ENCODE peak calls at places on chromosomes 2 and 18, in ten cellular contexts. E, S, F, W, V, D, Z, H, Y and M are unnamed samples.

GRCh38 chr2:75528221-75528977 is 32.3 kb downstream of the EVA1A start:
- DNase-seq in E (no peak), S (peak; percentile 57), F (no peak), W (no peak), V (peak; percentile 73), D (no peak), Z (no peak), H (no peak), Y (peak; percentile 95), M (no peak)

GRCh38 chr18:3773303-3773702 is 323.3 kb downstream of the TGIF1 start:
- DNase-seq in E (no peak), S (no peak), F (no peak), W (no peak), V (no peak), D (no peak), Z (no peak), H (no peak), Y (no peak), M (no peak)

GRCh38 chr2:11156396-11157075 is 1.3 kb downstream of the SLC66A3 start:
- DNase-seq in E (no peak), S (no peak), F (no peak), W (no peak), V (no peak), D (no peak), Z (no peak), H (no peak), Y (no peak), M (no peak)

GRCh38 chr2:166417669-166418068 is 41.9 kb upstream of the SCN9A start:
- DNase-seq in E (no peak), S (no peak), F (peak; percentile 4), W (peak; percentile 54), V (peak; percentile 46), D (no peak), Z (no peak), H (no peak), Y (peak; percentile 55), M (no peak)

GRCh38 chr2:236380051-236380612 is 115.9 kb upstream of the ASB18 start:
- DNase-seq in E (no peak), S (no peak), F (no peak), W (no peak), V (no peak), D (no peak), Z (no peak), H (no peak), Y (no peak), M (no peak)

GRCh38 chr2:236565879-236566402 is 3.7 kb upstream of the ACKR3 start:
- DNase-seq in E (no peak), S (no peak), F (no peak), W (no peak), V (no peak), D (no peak), Z (no peak), H (no peak), Y (no peak), M (no peak)

GRCh38 chr2:163465440-163465839 is 270.4 kb downstream of the FIGN start:
- DNase-seq in E (no peak), S (no peak), F (no peak), W (no peak), V (no peak), D (no peak), Z (no peak), H (no peak), Y (peak; percentile 3), M (no peak)

GRCh38 chr2:101802329-101802728 is 104.8 kb downstream of the MAP4K4 start:
- DNase-seq in E (no peak), S (no peak), F (peak; percentile 31), W (no peak), V (no peak), D (no peak), Z (no peak), H (no peak), Y (peak; percentile 30), M (no peak)

GRCh38 chr2:240832816-240833497 is 12.9 kb upstream of the KIF1A start:
- DNase-seq in E (no peak), S (no peak), F (no peak), W (no peak), V (no peak), D (no peak), Z (no peak), H (no peak), Y (no peak), M (no peak)

GRCh38 chr2:233817305-233817980 is 36.9 kb downstream of the HJURP start:
- DNase-seq in E (no peak), S (no peak), F (no peak), W (no peak), V (no peak), D (no peak), Z (no peak), H (no peak), Y (no peak), M (no peak)

GRCh38 chr2:16073921-16074425 is 133.6 kb downstream of the MYCN start:
- DNase-seq in E (no peak), S (no peak), F (no peak), W (no peak), V (no peak), D (no peak), Z (no peak), H (no peak), Y (no peak), M (no peak)

GRCh38 chr2:150630587-150631235 is 143.2 kb upstream of the RND3 start:
- DNase-seq in E (no peak), S (no peak), F (no peak), W (peak; percentile 61), V (peak; percentile 40), D (no peak), Z (no peak), H (no peak), Y (peak; percentile 51), M (peak; percentile 82)

GRCh38 chr2:147442766-147443165 is 402.1 kb upstream of the ACVR2A start:
- DNase-seq in E (no peak), S (no peak), F (no peak), W (no peak), V (no peak), D (no peak), Z (no peak), H (no peak), Y (no peak), M (no peak)

GRCh38 chr2:155902635-155903034 is 429.9 kb downstream of the NR4A2 start:
- DNase-seq in E (no peak), S (no peak), F (no peak), W (no peak), V (no peak), D (no peak), Z (no peak), H (no peak), Y (no peak), M (no peak)

GRCh38 chr2:61887684-61888303 is 662 bp downstream of the CCT4 start:
- DNase-seq in E (no peak), S (peak; percentile 12), F (peak; percentile 19), W (peak; percentile 38), V (peak; percentile 10), D (peak; percentile 16), Z (no peak), H (no peak), Y (peak; percentile 41), M (no peak)

GRCh38 chr2:1635826-1636225 is 108.5 kb downstream of the PXDN start:
- DNase-seq in E (no peak), S (no peak), F (no peak), W (no peak), V (no peak), D (no peak), Z (no peak), H (no peak), Y (no peak), M (no peak)

GRCh38 chr2:65671670-65672069 is 239.3 kb upstream of the SPRED2 start:
- DNase-seq in E (no peak), S (no peak), F (no peak), W (no peak), V (no peak), D (no peak), Z (no peak), H (no peak), Y (no peak), M (no peak)

GRCh38 chr2:186498834-186499233 is 12.8 kb downstream of the ZC3H15 start:
- DNase-seq in E (no peak), S (no peak), F (no peak), W (no peak), V (no peak), D (no peak), Z (no peak), H (no peak), Y (no peak), M (no peak)

GRCh38 chr2:188189356-188189755 is 102.3 kb upstream of the GULP1 start:
- DNase-seq in E (no peak), S (no peak), F (no peak), W (peak; percentile 20), V (no peak), D (no peak), Z (no peak), H (no peak), Y (no peak), M (no peak)

GRCh38 chr2:188181035-188181434 is 110.6 kb upstream of the GULP1 start:
- DNase-seq in E (no peak), S (no peak), F (no peak), W (peak; percentile 9), V (no peak), D (no peak), Z (no peak), H (no peak), Y (peak; percentile 41), M (no peak)

GRCh38 chr2:54940723-54941122 is 109.5 kb downstream of the RTN4 start:
- DNase-seq in E (no peak), S (no peak), F (no peak), W (no peak), V (peak; percentile 51), D (no peak), Z (no peak), H (no peak), Y (peak; percentile 68), M (no peak)

GRCh38 chr2:197113221-197113831 is 186.8 kb upstream of the PGAP1 start:
- DNase-seq in E (no peak), S (no peak), F (no peak), W (peak; percentile 45), V (no peak), D (no peak), Z (no peak), H (no peak), Y (peak; percentile 33), M (no peak)

GRCh38 chr2:80689106-80689505 is 384.6 kb upstream of the LRRTM1 start:
- DNase-seq in E (no peak), S (no peak), F (no peak), W (no peak), V (no peak), D (no peak), Z (no peak), H (no peak), Y (no peak), M (no peak)

GRCh38 chr2:187547353-187547979 is 6.8 kb downstream of the TFPI start:
- DNase-seq in E (no peak), S (peak; percentile 82), F (no peak), W (peak; percentile 95), V (peak; percentile 88), D (no peak), Z (no peak), H (no peak), Y (peak; percentile 96), M (peak; percentile 96)

GRCh38 chr18:56890632-56891031 is 239.5 kb downstream of the WDR7 start:
- DNase-seq in E (no peak), S (peak; percentile 40), F (peak; percentile 11), W (peak; percentile 94), V (peak; percentile 86), D (no peak), Z (no peak), H (no peak), Y (peak; percentile 78), M (peak; percentile 92)

GRCh38 chr2:74864728-74865722 is 31.1 kb downstream of the HK2 start:
- DNase-seq in E (no peak), S (no peak), F (peak; percentile 46), W (peak; percentile 40), V (no peak), D (no peak), Z (no peak), H (no peak), Y (peak; percentile 99), M (peak; percentile 66)

GRCh38 chr2:78644849-78645248 is 380.7 kb upstream of the REG3G start:
- DNase-seq in E (no peak), S (no peak), F (no peak), W (no peak), V (no peak), D (no peak), Z (no peak), H (no peak), Y (no peak), M (no peak)

GRCh38 chr2:234146087-234146826 is 95.8 kb downstream of the SPP2 start:
- DNase-seq in E (no peak), S (peak; percentile 74), F (no peak), W (peak; percentile 86), V (peak; percentile 72), D (no peak), Z (no peak), H (no peak), Y (peak; percentile 100), M (peak; percentile 79)